ENCODE peak calls at places on chromosomes 2 and 18, in seven cellular contexts. V, E, B, P, T, L and H are unnamed samples.

GRCh38 chr2:183019718-183020442 is 18.4 kb downstream of the NCKAP1 start:
- DNase-seq in V (no peak), E (no peak), B (no peak), P (no peak), T (no peak), L (no peak), H (no peak)

GRCh38 chr2:160402997-160403979 is 90.3 kb downstream of the RBMS1 start:
- DNase-seq in V (no peak), E (peak), B (no peak), P (no peak), T (no peak), L (peak), H (peak)

GRCh38 chr2:219527076-219527394 is 12.8 kb downstream of the ASIC4 start:
- DNase-seq in V (no peak), E (no peak), B (no peak), P (peak), T (no peak), L (no peak), H (no peak)

GRCh38 chr2:101339236-101339865 is 30.9 kb upstream of the RNF149 start:
- DNase-seq in V (no peak), E (no peak), B (no peak), P (no peak), T (no peak), L (no peak), H (no peak)

GRCh38 chr18:68484241-68484640 is 230.7 kb downstream of the TMX3 start:
- DNase-seq in V (peak), E (peak), B (no peak), P (no peak), T (no peak), L (peak), H (peak)

GRCh38 chr18:61127714-61128485 is 205.3 kb upstream of the CDH20 start:
- DNase-seq in V (no peak), E (no peak), B (no peak), P (no peak), T (no peak), L (no peak), H (no peak)

GRCh38 chr2:136407952-136408318 is 290.0 kb upstream of the CXCR4 start:
- DNase-seq in V (no peak), E (no peak), B (no peak), P (no peak), T (no peak), L (no peak), H (no peak)

GRCh38 chr2:202032841-202033316 is 776 bp upstream of the FZD7 start:
- DNase-seq in V (peak), E (peak), B (peak), P (peak), T (no peak), L (peak), H (peak)

GRCh38 chr2:3647246-3647645 is 10.8 kb upstream of the ALLC start:
- DNase-seq in V (no peak), E (no peak), B (peak), P (no peak), T (no peak), L (no peak), H (no peak)

GRCh38 chr18:8874872-8875271 is 169.5 kb downstream of the MTCL1 start:
- DNase-seq in V (no peak), E (no peak), B (no peak), P (no peak), T (no peak), L (no peak), H (no peak)

GRCh38 chr18:1663879-1664705 is 759.4 kb downstream of the ADCYAP1 start:
- DNase-seq in V (peak), E (peak), B (peak), P (peak), T (no peak), L (peak), H (peak)

GRCh38 chr2:20069756-20070155 is 18.3 kb upstream of the LAPTM4A start:
- DNase-seq in V (no peak), E (no peak), B (no peak), P (no peak), T (no peak), L (no peak), H (no peak)

GRCh38 chr2:9665903-9666302 is 35.1 kb upstream of the YWHAQ start:
- DNase-seq in V (peak), E (peak), B (no peak), P (no peak), T (no peak), L (peak), H (peak)

GRCh38 chr2:211085056-211085680 is 528.8 kb downstream of the CPS1 start:
- DNase-seq in V (peak), E (peak), B (no peak), P (no peak), T (no peak), L (peak), H (peak)

GRCh38 chr2:227153307-227153706 is 10.7 kb downstream of the COL4A4 start:
- DNase-seq in V (no peak), E (peak), B (no peak), P (no peak), T (no peak), L (no peak), H (no peak)

GRCh38 chr18:58496937-58497336 is 132.0 kb downstream of the ALPK2 start:
- DNase-seq in V (no peak), E (no peak), B (no peak), P (no peak), T (no peak), L (no peak), H (peak)

GRCh38 chr2:240932001-240932723 is 26.0 kb downstream of the CROCC2 start:
- DNase-seq in V (no peak), E (no peak), B (peak), P (peak), T (peak), L (no peak), H (no peak)

GRCh38 chr18:8989855-8990254 is 112.6 kb upstream of the NDUFV2 start:
- DNase-seq in V (no peak), E (no peak), B (no peak), P (no peak), T (no peak), L (no peak), H (no peak)

GRCh38 chr2:216436369-216436768 is 24.1 kb downstream of the SMARCAL1 start:
- DNase-seq in V (peak), E (no peak), B (no peak), P (no peak), T (no peak), L (no peak), H (no peak)

GRCh38 chr18:46891742-46892214 is 25.5 kb downstream of the PIAS2 start:
- DNase-seq in V (no peak), E (no peak), B (no peak), P (no peak), T (no peak), L (no peak), H (no peak)

DNA sequence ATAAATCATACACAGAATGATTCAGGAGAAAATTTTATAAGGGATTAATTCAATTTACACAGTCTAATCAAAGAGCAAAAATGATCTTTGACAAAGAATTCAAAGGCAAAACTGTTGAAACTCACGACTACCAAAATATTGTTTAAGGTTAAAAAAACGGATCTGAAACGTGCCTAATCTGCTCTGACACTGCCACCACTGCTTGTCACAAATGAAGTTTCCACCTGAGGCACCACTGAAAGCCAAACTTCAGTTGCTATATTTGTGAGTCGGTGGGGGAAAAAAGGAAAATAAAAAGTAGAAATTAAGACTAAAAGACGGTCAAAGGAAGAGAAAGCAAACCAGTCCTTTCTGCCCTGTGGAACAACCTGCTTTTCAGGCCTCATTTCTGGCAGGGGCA is 140.6 kb upstream of the DNMT3A start:
- DNase-seq in V (no peak), E (no peak), B (no peak), P (no peak), T (no peak), L (no peak), H (no peak)
- H3K4me3 ChIP-seq in V (no peak), E (no peak), B (no peak), P (no peak), T (no peak), L (no peak), H (no peak)

DNA sequence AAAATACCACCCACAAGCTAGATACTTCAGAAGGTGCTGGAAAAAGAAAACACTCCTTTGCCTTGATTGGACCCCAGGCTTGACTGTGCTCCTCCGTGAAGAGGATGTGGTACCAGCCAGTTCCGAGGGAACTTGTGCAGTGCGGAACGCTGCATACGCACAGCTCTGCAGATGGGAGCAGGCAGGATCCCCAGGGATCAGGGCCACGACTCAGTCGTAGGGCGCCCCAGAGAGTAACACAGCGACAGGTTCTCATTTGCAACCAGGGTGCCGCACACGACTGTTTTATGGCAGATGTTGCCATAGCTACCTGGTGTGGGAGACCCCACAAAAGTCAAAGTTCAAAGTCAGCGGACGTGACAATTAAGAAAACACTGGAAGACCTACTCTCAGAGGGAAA is 821 bp downstream of the MALL start:
- DNase-seq in V (peak), E (no peak), B (no peak), P (no peak), T (no peak), L (no peak), H (no peak)
- H3K4me3 ChIP-seq in V (peak), E (peak), B (peak), P (peak), T (peak), L (no peak), H (no peak)

GRCh38 chr2:63845866-63846265 is 4.2 kb downstream of the UGP2 start:
- DNase-seq in V (no peak), E (no peak), B (no peak), P (no peak), T (no peak), L (no peak), H (no peak)
- H3K4me3 ChIP-seq in V (no peak), E (no peak), B (no peak), P (no peak), T (no peak), L (peak), H (no peak)

DNA sequence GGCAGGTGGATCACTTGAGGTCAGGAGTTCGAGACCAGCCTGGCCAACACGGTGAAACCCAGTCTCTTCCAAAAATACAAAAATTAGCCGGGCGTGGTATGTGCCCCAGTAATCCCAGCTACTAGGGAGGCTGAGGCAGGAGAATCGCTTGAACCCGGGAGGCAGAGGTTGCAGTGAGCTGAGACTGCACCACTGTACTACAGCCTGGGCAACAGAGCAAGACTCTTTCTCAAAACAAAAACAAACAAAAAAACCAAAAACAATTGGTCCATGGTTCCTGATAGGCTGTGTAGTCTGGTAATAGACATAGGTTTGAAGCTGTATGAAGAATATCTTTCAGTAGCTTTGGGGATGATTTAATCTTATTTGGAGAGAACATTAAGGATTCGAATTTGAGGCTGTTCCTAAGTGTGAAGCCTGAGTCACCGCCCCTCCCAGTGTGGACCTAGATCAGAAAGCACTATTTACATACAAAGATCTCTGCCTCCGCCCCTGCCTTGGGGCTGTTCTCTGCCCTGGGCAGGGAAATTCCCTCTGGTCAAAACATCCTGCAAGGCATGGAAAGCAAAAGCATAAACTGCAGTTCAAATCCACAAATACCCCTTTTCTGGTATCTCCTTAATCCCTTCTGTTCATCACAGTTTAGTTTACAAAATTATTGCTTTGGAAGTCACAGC is 52.8 kb upstream of the PMAIP1 start:
- DNase-seq in V (peak), E (peak), B (no peak), P (peak), T (no peak), L (peak), H (peak)
- H3K4me3 ChIP-seq in V (no peak), E (no peak), B (no peak), P (no peak), T (no peak), L (no peak), H (no peak)

GRCh38 chr2:36371963-36372391 is 16.4 kb downstream of the CRIM1 start:
- DNase-seq in V (peak), E (peak), B (no peak), P (no peak), T (no peak), L (peak), H (peak)
- H3K4me3 ChIP-seq in V (no peak), E (no peak), B (no peak), P (no peak), T (no peak), L (no peak), H (no peak)

DNA sequence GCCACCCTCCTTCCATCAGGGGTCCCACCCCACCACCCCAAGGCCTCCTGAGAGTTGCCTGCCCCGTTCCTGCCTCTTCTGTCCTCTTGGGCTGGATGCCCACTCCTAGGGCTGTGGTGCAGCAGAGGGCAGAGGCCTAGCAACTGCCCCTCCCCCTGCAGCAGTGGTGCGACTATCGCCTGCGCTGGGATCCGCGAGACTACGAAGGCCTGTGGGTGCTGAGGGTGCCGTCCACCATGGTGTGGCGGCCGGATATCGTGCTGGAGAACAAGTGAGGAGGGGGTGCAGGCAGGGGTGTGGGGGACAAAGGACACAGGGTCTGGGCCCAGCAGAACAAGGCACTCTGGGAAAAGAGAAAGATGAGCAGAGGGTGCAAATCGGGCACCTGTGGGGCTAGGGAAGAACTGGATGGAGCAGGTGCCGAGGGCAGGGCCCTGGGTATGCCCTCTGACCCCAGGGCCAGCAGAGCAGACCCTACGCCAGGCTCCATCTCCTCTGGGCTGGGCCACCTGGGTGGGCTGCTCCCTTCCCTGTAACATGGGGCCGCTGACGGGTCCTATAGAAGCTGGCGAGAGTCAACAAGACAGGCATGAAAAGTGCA is 1.0 kb downstream of the CHRNG start:
- DNase-seq in V (no peak), E (no peak), B (peak), P (peak), T (no peak), L (no peak), H (no peak)
- H3K4me3 ChIP-seq in V (no peak), E (no peak), B (no peak), P (no peak), T (no peak), L (no peak), H (no peak)

DNA sequence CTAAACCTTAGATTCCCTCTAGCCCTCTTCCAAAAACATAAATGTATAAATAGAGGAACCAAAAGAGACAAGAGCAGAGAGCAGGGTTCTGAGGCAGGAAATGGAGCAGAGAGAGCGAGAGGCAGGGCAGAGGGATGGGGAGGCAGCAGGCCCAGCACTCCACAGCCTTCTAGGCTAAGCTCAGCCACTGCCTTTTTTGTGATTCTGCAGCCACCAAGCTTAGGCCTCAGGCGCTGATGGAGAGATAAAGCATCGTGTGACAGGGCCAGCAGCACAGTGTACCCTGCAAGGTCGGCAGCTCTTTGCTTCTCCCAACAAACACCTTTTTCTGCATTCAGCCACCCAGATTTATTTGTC is 14.4 kb upstream of the MAT2A start:
- DNase-seq in V (no peak), E (no peak), B (peak), P (peak), T (no peak), L (no peak), H (no peak)
- H3K4me3 ChIP-seq in V (no peak), E (no peak), B (no peak), P (no peak), T (peak), L (no peak), H (no peak)

GRCh38 chr18:63480476-63480875 is 3.7 kb downstream of the SERPINB5 start:
- DNase-seq in V (no peak), E (no peak), B (no peak), P (no peak), T (no peak), L (no peak), H (no peak)

GRCh38 chr18:63476666-63477065 is at the start of gene SERPINB5:
- DNase-seq in V (no peak), E (no peak), B (no peak), P (peak), T (no peak), L (no peak), H (no peak)

GRCh38 chr18:63480892-63481291 is 4.1 kb downstream of the SERPINB5 start:
- DNase-seq in V (no peak), E (no peak), B (no peak), P (no peak), T (no peak), L (no peak), H (no peak)

GRCh38 chr18:63477972-63478371 is 1.2 kb downstream of the SERPINB5 start:
- DNase-seq in V (no peak), E (peak), B (no peak), P (no peak), T (no peak), L (peak), H (peak)

GRCh38 chr18:63479826-63480225 is 3.1 kb downstream of the SERPINB5 start:
- DNase-seq in V (no peak), E (no peak), B (no peak), P (no peak), T (no peak), L (no peak), H (no peak)
- H3K4me3 ChIP-seq in V (no peak), E (no peak), B (no peak), P (no peak), T (no peak), L (no peak), H (no peak)

GRCh38 chr18:75066936-75067335 is 142.0 kb downstream of the PTGR3 start:
- DNase-seq in V (no peak), E (no peak), B (no peak), P (no peak), T (no peak), L (no peak), H (no peak)

GRCh38 chr18:75067996-75068645 is 140.8 kb downstream of the PTGR3 start:
- DNase-seq in V (no peak), E (no peak), B (no peak), P (no peak), T (no peak), L (no peak), H (no peak)

GRCh38 chr18:75070235-75070624 is 138.7 kb downstream of the PTGR3 start:
- DNase-seq in V (no peak), E (no peak), B (peak), P (no peak), T (no peak), L (no peak), H (no peak)

GRCh38 chr18:75070625-75071483 is 138.1 kb downstream of the PTGR3 start:
- DNase-seq in V (peak), E (peak), B (peak), P (peak), T (no peak), L (peak), H (peak)

DNA sequence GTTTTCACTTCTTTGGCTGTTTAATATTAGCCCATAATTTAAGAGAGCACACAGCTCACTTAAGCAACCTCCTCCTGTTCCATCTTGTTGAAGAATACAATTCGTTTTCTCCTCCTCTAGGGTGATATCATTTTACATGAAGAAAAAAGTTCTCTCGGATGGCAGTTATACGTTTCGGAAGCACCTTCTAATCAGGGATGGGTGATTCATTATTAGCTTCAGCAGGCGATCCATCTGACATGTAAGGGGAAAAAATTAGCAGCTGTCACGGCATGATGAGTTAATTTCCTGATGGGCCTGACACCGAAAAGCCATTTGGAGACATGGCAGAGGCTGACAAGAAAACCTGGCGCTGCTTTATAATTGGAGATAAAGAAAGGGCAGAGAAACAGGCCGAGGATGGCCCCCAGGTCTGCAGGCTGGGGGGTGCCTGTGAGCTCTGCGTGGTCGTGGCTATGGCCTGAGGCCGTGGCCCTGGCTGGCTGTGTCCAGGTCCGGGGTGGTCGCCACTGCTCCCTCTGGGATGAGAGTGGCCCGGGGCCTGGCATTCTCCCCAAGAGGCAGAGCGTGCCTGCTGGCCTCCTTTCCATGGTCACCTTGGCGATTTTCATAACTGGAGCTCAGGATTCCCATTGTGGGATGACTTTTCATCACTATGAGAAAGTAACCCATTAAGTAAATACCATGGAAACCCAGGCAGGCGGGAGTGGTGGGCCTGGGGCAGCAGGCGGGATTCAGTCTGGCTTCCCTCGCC is 140.1 kb downstream of the PTGR3 start:
- DNase-seq in V (no peak), E (no peak), B (no peak), P (no peak), T (no peak), L (peak), H (peak)
- H3K4me3 ChIP-seq in V (no peak), E (no peak), B (no peak), P (no peak), T (no peak), L (no peak), H (no peak)

DNA sequence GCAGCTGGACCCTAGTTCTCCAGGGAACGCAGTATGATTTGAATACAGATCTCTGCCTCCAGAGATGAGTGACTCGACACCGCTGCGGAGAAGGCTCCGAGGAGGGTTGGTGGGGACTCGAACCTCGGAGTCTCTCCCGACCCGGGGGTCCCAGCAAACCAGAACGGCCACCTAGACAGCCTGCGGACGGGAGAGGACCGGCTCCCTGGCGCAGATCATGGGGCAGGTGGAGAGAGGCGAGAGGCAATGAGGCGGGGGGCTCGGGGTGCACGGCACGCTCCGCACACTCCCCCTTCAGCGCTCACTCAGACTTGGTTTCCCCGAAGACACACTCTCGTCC is 12.6 kb downstream of the DYSF start:
- DNase-seq in V (no peak), E (no peak), B (no peak), P (no peak), T (no peak), L (no peak), H (no peak)
- H3K4me3 ChIP-seq in V (peak), E (peak), B (peak), P (peak), T (peak), L (peak), H (peak)